ENCODE peak calls at places on chromosomes 3 and 15, in four cellular contexts. Z is GM12878, L is SK-N-SH, C is HepG2. F is an unnamed sample.

GRCh38 chr3:194379231-194379630 is 9.7 kb upstream of the LRRC15 start:
- DNase-seq in Z (no peak), L (no peak), C (no peak), F (no peak)

GRCh38 chr3:153209596-153209995 is 47.6 kb downstream of the RAP2B start:
- DNase-seq in Z (no peak), L (no peak), C (no peak), F (peak; percentile 79)

GRCh38 chr15:88624156-88624970 is 3.2 kb downstream of the AEN start:
- DNase-seq in Z (no peak), L (peak; percentile 56), C (peak; percentile 58), F (no peak)

GRCh38 chr15:26877842-26878241 is 11.0 kb downstream of the GABRA5 start:
- DNase-seq in Z (no peak), L (no peak), C (no peak), F (no peak)

GRCh38 chr15:78838480-78838879 is 27.2 kb upstream of the ADAMTS7 start:
- DNase-seq in Z (no peak), L (no peak), C (no peak), F (no peak)

GRCh38 chr15:37876900-37877299 is 57.5 kb upstream of the TMCO5A start:
- DNase-seq in Z (no peak), L (no peak), C (no peak), F (no peak)

GRCh38 chr3:157819826-157820517 is 286.2 kb downstream of the SHOX2 start:
- DNase-seq in Z (no peak), L (no peak), C (no peak), F (no peak)

GRCh38 chr3:107676469-107677309 is 153.9 kb downstream of the BBX start:
- DNase-seq in Z (no peak), L (peak; percentile 29), C (peak; percentile 31), F (no peak)

GRCh38 chr3:170809975-170810357 is 60.0 kb downstream of the RPL22L1 start:
- DNase-seq in Z (no peak), L (peak; percentile 13), C (no peak), F (no peak)

GRCh38 chr3:192494176-192494575 is 233.2 kb downstream of the FGF12 start:
- DNase-seq in Z (no peak), L (no peak), C (no peak), F (no peak)

GRCh38 chr3:4994823-4995499 is 15.7 kb downstream of the BHLHE40 start:
- DNase-seq in Z (no peak), L (no peak), C (peak; percentile 52), F (no peak)

GRCh38 chr3:110066201-110066600 is 728.9 kb upstream of the DPPA4 start:
- DNase-seq in Z (no peak), L (no peak), C (no peak), F (no peak)

GRCh38 chr3:170864525-170865208 is 5.3 kb downstream of the RPL22L1 start:
- DNase-seq in Z (no peak), L (no peak), C (no peak), F (no peak)

GRCh38 chr15:85504739-85505676 is 124.6 kb downstream of the AKAP13 start:
- DNase-seq in Z (no peak), L (peak; percentile 24), C (peak; percentile 53), F (no peak)

GRCh38 chr15:52329150-52329549 is 33.5 kb upstream of the MYO5C start:
- DNase-seq in Z (no peak), L (no peak), C (no peak), F (no peak)

GRCh38 chr15:64341961-64342360 is 14.0 kb downstream of the CSNK1G1 start:
- DNase-seq in Z (no peak), L (no peak), C (no peak), F (no peak)

GRCh38 chr15:96353931-96354730 is 23.6 kb downstream of the NR2F2 start:
- DNase-seq in Z (no peak), L (no peak), C (no peak), F (peak; percentile 81)

GRCh38 chr3:72353236-72354105 is 494.8 kb downstream of the SHQ1 start:
- DNase-seq in Z (no peak), L (no peak), C (no peak), F (no peak)

GRCh38 chr3:105997800-105998526 is 129.2 kb upstream of the CBLB start:
- DNase-seq in Z (no peak), L (no peak), C (no peak), F (no peak)

GRCh38 chr3:9912294-9912935 is 4.5 kb upstream of the IL17RC start:
- DNase-seq in Z (no peak), L (no peak), C (no peak), F (no peak)

GRCh38 chr3:187519428-187519890 is 150.7 kb downstream of the SST start:
- DNase-seq in Z (no peak), L (no peak), C (no peak), F (peak; percentile 51)

GRCh38 chr15:68062946-68063345 is 8.8 kb downstream of the PIAS1 start:
- DNase-seq in Z (no peak), L (no peak), C (no peak), F (no peak)

DNA sequence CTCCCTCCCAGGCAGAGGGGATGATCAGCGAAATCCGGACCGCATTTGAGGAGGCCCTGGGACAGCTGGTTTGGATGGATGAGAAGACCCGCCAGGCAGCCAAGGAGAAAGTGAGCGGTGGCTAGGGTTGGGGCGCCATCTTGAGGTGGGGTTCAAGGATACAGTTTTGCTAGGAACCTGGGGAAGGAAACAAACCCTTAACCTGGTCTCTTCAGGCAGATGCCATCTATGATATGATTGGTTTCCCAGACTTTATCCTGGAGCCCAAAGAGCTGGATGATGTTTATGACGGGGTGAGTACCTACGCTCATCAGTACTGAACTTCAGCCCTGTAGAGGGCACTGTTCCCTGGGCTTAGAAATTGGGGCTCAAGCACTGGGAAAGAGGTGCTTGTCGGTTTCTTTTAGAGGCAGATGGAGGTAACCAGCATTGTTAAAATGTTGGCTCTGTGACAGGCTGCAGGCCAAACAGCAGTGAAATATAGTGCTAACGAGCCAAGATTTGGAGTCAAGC is 9.6 kb upstream of the PSMD2 start:
- DNase-seq in Z (no peak), L (peak; percentile 83), C (no peak), F (peak; percentile 57)
- TF ChIP-seq TCF12 in Z (no peak), L (no peak), C (no peak), F (no peak)

GRCh38 chr3:189787191-189787590 is 156.0 kb downstream of the TP63 start:
- DNase-seq in Z (no peak), L (no peak), C (no peak), F (no peak)
- TF ChIP-seq TCF12 in Z (no peak), L (no peak), C (no peak), F (no peak)

GRCh38 chr3:119562307-119562961 is 3.0 kb upstream of the CD80 start:
- DNase-seq in Z (peak; percentile 95), L (no peak), C (no peak), F (no peak)
- TF ChIP-seq TCF12 in Z (peak; percentile 60), L (no peak), C (no peak), F (no peak)

DNA sequence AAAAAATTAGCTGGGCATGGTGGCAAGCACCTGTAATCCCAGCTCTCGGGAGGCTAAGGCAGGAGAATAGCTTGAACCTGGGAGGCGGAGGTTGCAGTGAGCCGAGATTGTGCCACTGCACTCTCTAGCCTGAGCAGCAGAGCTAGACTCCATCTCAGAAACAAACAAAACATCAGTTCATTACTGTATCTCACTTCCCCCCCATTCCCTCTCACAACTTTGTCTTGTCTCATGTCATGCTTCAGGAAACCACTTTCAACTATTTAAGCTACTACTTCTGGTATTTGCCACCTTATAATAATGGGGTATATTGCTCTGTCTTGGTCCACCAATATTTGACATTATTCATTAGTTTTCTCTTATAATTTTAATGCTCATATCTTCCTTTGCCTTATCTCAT is 26.2 kb downstream of the PIK3CA start:
- DNase-seq in Z (no peak), L (no peak), C (no peak), F (no peak)
- TF ChIP-seq TCF12 in Z (no peak), L (no peak), C (no peak), F (no peak)

DNA sequence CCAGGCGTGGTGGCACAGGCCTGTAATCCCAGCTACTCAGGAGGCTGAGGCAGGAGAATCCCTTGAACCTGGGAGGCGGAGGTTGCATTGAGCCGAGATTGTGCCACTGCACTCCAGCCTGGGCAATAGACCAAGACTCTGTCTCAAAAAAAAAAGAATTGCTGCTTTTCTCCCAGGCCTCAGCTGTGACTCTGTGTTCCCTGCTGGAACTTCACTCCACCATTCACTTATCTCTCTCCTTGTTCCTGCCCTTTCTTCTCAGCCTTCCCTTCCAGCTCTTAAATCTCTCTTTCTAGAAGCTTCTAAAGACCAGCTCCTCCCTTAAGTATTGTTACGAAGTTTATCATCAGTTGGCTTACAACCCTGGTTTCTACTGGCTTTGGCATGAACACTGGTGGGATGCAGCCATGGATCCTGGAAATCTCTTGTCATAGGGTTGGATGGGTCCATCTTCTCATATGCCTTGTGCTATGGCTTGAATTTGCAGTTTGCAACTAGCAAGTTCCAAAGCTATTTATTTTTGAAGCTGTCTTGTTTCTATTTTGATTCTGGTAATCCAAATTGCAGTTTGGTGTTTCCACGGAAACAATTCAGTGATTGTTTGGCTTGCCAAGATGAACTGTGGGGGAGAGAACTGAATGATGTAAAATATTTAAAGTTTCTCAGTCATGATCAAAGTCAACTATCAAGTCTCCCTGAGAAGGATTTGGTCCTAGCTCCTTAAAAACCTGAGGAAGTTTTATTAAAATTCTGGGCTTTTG is 10.4 kb downstream of the C3orf62 start:
- DNase-seq in Z (no peak), L (no peak), C (no peak), F (no peak)
- TF ChIP-seq TCF12 in Z (no peak), L (no peak), C (no peak), F (no peak)

F was measured in H1.